ENCODE peak calls at places on chromosomes 4 and X, in ten cellular contexts. K, N, R, G, X, B, O, M, D and U are unnamed samples.

GRCh38 chr4:48653217-48654014 is 126.7 kb downstream of the FRYL start:
- DNase-seq in D (peak), B (peak), G (peak), N (no peak), M (no peak), X (no peak), O (peak), R (peak), K (peak), U (peak)

GRCh38 chr4:102500371-102501175 is 586 bp upstream of the NFKB1 start:
- DNase-seq in R (no peak), M (peak), N (no peak), X (peak), K (peak), O (peak), B (no peak), D (peak), G (peak), U (peak)

GRCh38 chrX:74450803-74451449 is 29.6 kb downstream of the SLC16A2 start:
- DNase-seq in X (no peak), B (peak), G (peak), K (no peak), O (peak), R (no peak), D (peak), M (peak), N (peak), U (peak)

GRCh38 chrX:30653415-30654131 is at the start of gene GK:
- DNase-seq in X (peak), R (no peak), K (peak), O (peak), G (no peak), N (no peak), M (peak), D (peak), B (no peak), U (no peak)

GRCh38 chrX:130652824-130653578 is 250.0 kb downstream of the ENOX2 start:
- DNase-seq in B (no peak), N (no peak), K (no peak), X (no peak), G (no peak), D (no peak), R (no peak), M (no peak), O (no peak), U (no peak)

GRCh38 chrX:143754183-143754582 is 33.6 kb upstream of the SPANXN2 start:
- DNase-seq in X (no peak), G (no peak), B (no peak), M (peak), O (no peak), N (no peak), K (no peak), D (no peak), R (no peak), U (no peak)

GRCh38 chrX:19775830-19776498 is 111.4 kb downstream of the SH3KBP1 start:
- DNase-seq in O (peak), N (no peak), G (no peak), D (no peak), B (no peak), K (no peak), X (no peak), R (no peak), M (no peak), U (no peak)

GRCh38 chr4:183721207-183722081 is 62.4 kb downstream of the TRAPPC11 start:
- DNase-seq in R (no peak), K (peak), N (peak), D (peak), O (peak), B (no peak), M (no peak), G (peak), X (peak), U (peak)

GRCh38 chrX:120874678-120875557 is 748 bp downstream of the CT47B1 start:
- DNase-seq in G (no peak), X (no peak), K (no peak), O (no peak), R (no peak), D (no peak), M (no peak), B (no peak), N (no peak), U (no peak)

GRCh38 chr4:48340276-48340904 is 939 bp upstream of the SLAIN2 start:
- DNase-seq in G (peak), R (no peak), K (no peak), M (peak), D (no peak), X (peak), N (no peak), B (peak), O (peak), U (peak)

GRCh38 chrX:39791691-39792090 is 306.1 kb downstream of the BCOR start:
- DNase-seq in O (no peak), N (no peak), G (no peak), D (no peak), X (no peak), R (no peak), B (no peak), M (no peak), K (no peak), U (no peak)

GRCh38 chr4:47145630-47146029 is 114.3 kb downstream of the GABRB1 start:
- DNase-seq in B (no peak), D (peak), M (peak), N (no peak), K (no peak), G (peak), R (no peak), O (peak), X (no peak), U (peak)

GRCh38 chr4:180304321-180304720 is 1938.9 kb upstream of the TENM3 start:
- DNase-seq in D (no peak), B (no peak), R (no peak), M (no peak), K (no peak), G (no peak), X (no peak), O (no peak), N (no peak), U (no peak)

GRCh38 chrX:16838202-16839066 is 31.7 kb downstream of the RBBP7 start:
- DNase-seq in X (no peak), B (peak), K (peak), D (peak), O (peak), G (peak), M (peak), N (no peak), R (no peak), U (peak)

GRCh38 chr4:55546633-55547460 is at the start of gene CLOCK:
- DNase-seq in G (peak), X (peak), K (peak), B (peak), N (no peak), O (peak), D (peak), M (peak), R (peak), U (peak)

GRCh38 chrX:122135070-122135469 is 1049.0 kb upstream of the GRIA3 start:
- DNase-seq in O (peak), X (no peak), G (no peak), D (no peak), N (no peak), R (no peak), M (no peak), B (no peak), K (no peak), U (no peak)

GRCh38 chr4:111797455-111798163 is 347.6 kb upstream of the FAM241A start:
- DNase-seq in D (no peak), M (no peak), G (no peak), R (no peak), K (no peak), O (no peak), B (no peak), N (no peak), X (no peak), U (no peak)

GRCh38 chrX:101460669-101461068 is 24.6 kb upstream of the ARMCX4 start:
- DNase-seq in K (no peak), R (no peak), G (no peak), X (no peak), N (no peak), B (no peak), M (no peak), D (peak), O (no peak), U (peak)

GRCh38 chr4:17018013-17018412 is 119.6 kb upstream of the LDB2 start:
- DNase-seq in G (peak), O (no peak), D (no peak), R (no peak), N (no peak), X (no peak), M (no peak), K (no peak), B (no peak), U (no peak)

GRCh38 chr4:123876122-123876521 is 479.5 kb downstream of the SPRY1 start:
- DNase-seq in N (no peak), G (no peak), K (no peak), D (no peak), M (no peak), X (no peak), O (no peak), B (no peak), R (no peak), U (no peak)

GRCh38 chr4:128513664-128514484 is 226.3 kb upstream of the PGRMC2 start:
- DNase-seq in D (peak), R (no peak), O (peak), N (no peak), X (no peak), K (no peak), B (no peak), M (no peak), G (peak), U (peak)

GRCh38 chr4:100366213-100366612 is 151.6 kb downstream of the EMCN start:
- DNase-seq in N (no peak), R (no peak), M (peak), O (no peak), B (no peak), K (no peak), G (no peak), D (no peak), X (no peak), U (peak)
- H3K4me3 ChIP-seq in N (no peak), R (no peak), M (no peak), O (no peak), B (no peak), K (no peak), G (no peak), D (no peak), X (no peak), U (no peak)

DNA sequence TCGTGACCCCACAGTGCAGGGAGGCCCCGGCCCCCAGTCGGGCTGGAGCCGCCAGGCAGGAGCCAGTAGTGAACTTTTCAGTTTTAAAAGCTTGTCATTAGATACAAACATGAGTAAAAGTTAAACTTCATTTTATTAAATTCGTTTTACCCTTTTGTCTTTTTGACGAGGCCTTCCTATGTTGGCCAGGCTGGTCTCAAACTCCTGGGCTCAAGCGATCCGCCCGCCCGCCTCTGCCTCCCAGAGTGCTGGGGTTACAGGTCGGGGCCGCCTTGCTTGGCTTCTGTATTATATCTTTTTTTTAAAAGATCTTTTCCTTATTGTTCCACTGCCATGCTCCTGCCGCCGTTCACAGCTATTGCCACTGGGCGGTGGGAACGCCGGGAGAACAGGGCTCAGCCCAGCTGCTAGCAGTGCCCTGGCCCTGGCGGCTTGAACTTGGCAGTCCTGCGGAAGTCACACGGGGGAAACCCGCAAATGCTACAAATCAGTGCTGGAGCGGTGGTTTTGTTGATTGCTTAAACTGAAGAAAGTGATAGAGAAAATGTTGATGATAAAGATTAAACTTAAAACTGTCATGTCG is 968 bp upstream of the NELFA start:
- DNase-seq in O (peak), K (peak), G (peak), R (peak), D (peak), N (peak), X (peak), M (peak), B (no peak), U (peak)
- TF ChIP-seq CTCF in O (peak), K (peak), G (peak), R (no peak), D (peak), N (peak), X (no peak), M (peak), B (no peak), U (peak)

DNA sequence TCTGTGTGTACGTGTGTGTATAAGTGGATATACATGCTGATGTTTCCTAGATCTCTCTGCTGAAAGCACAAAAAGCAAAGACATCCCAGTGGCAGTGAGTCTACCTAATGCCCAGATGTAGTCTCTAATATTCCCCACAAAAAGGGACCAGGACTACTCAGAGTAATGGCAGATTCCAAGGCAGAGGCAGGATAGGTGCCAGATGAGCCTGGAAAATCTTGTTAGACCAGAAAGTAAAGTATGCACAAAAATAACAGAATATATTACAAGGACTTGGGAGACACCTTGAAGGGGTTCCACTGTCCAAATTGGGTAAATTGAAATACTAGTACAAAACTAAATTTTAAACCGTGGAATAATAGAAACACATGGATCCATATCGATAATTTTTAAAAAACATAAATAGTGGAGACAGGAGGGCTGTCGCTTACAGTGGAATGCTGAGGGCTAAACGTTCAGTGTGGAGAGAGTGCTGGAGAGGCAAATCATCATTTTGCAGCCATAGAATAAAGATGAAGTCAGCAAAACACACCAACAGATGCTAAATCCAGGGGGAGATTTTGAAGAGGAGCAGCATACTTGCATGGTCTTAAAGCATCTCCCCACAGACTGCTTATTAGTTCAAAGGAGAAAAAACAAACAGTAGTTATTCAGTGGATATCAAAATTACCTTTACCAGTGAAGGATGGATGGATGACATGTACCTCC is 123.4 kb upstream of the TSPAN5 start:
- DNase-seq in D (no peak), B (no peak), G (no peak), O (no peak), X (no peak), M (no peak), K (no peak), R (no peak), N (no peak), U (no peak)
- H3K4me3 ChIP-seq in D (no peak), B (no peak), G (no peak), O (no peak), X (no peak), M (no peak), K (no peak), R (no peak), N (no peak), U (no peak)

GRCh38 chr4:10736895-10737294 is 52.3 kb upstream of the CLNK start:
- DNase-seq in N (no peak), R (no peak), K (no peak), X (no peak), O (no peak), M (no peak), D (no peak), G (no peak), B (no peak), U (no peak)
- TF ChIP-seq CTCF in N (no peak), R (no peak), K (no peak), X (no peak), O (no peak), M (no peak), D (no peak), G (no peak), B (no peak), U (no peak)

GRCh38 chr4:57369446-57369845 is 259.3 kb upstream of the IGFBP7 start:
- DNase-seq in X (no peak), G (no peak), R (no peak), O (no peak), D (no peak), K (no peak), M (no peak), N (no peak), B (no peak), U (no peak)

GRCh38 chr4:57373971-57374370 is 263.8 kb upstream of the IGFBP7 start:
- DNase-seq in M (no peak), X (no peak), O (no peak), R (no peak), B (no peak), G (no peak), K (no peak), D (no peak), N (no peak), U (no peak)

GRCh38 chr4:57370691-57371090 is 260.5 kb upstream of the IGFBP7 start:
- DNase-seq in X (no peak), K (no peak), O (no peak), G (no peak), B (no peak), M (no peak), D (no peak), R (no peak), N (no peak), U (no peak)

GRCh38 chr4:57378766-57379165 is 268.6 kb upstream of the IGFBP7 start:
- DNase-seq in R (no peak), O (peak), B (no peak), N (no peak), X (no peak), D (no peak), K (no peak), M (peak), G (peak), U (no peak)

DNA sequence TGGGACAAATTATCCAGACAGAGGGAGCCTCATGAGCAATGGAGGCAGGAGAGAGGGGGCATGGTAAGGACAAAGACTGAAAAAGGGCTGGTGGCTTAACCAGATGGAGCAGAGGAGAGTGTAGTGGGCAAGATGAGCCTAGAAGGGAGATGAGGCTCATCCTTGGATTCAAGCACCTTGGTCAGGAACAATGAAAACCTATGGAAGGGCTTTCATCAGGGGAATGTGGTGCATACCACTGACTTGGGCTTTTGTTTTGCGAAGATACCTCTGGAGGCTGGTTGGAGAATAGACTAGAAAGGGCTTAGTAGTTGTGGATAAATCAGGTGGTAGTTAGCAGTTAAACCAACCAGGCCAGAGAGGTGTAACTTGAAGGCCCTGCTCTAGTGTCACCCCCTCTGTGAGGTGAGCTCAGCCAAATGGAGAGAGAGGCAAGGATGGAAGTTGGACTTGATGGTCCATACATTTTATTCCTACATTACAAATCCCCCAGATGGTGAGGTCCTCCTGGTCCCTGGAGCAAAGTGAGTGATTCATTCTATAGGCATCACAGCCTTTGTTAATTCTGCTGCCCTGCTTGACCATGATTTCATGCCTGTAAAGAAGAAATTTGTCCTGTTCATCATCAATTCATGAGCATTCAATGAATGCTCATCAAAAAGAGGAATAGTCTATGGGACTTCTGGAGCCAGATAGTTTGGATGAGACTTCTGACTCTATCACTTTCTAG is 264.8 kb upstream of the IGFBP7 start:
- DNase-seq in M (no peak), G (no peak), D (no peak), B (no peak), K (no peak), X (no peak), R (no peak), N (no peak), O (peak), U (no peak)
- H3K4me3 ChIP-seq in M (no peak), G (no peak), D (no peak), B (no peak), K (no peak), X (no peak), R (no peak), N (no peak), O (no peak), U (no peak)

GRCh38 chr4:40086421-40086820 is 29.8 kb downstream of the N4BP2 start:
- DNase-seq in R (no peak), B (no peak), N (no peak), K (no peak), O (no peak), G (no peak), D (no peak), X (no peak), M (no peak), U (no peak)
- TF ChIP-seq CTCF in R (no peak), B (no peak), N (no peak), K (no peak), O (no peak), G (no peak), D (no peak), X (no peak), M (no peak), U (no peak)